ENCODE peak calls at places on chromosomes 13 and 19, in six cellular contexts. T is MG63, D is adipocyte, F is testis, Z is astrocyte of the spinal cord, M is suprapubic skin. I is an unnamed sample.
A peak's percentile ranks its signal among the peaks of the same experiment; 100 is the strongest.

GRCh38 chr13:37068962-37069361 is 9.5 kb upstream of the SUPT20H start:
- DNase-seq in F (no peak), M (no peak), T (no peak), Z (peak; percentile 16), D (peak; percentile 60), I (no peak)

GRCh38 chr19:18807861-18808331 is 16.8 kb upstream of the COMP start:
- DNase-seq in T (no peak), F (no peak), M (peak; percentile 74), D (no peak), Z (no peak), I (no peak)

GRCh38 chr13:77176350-77176749 is 149.4 kb upstream of the FBXL3 start:
- DNase-seq in Z (peak; percentile 71), D (peak; percentile 36), M (no peak), F (no peak), T (no peak), I (no peak)

GRCh38 chr13:20159646-20160345 is 1.1 kb downstream of the GJA3 start:
- DNase-seq in F (no peak), Z (peak; percentile 21), M (no peak), T (no peak), D (peak; percentile 46), I (no peak)

GRCh38 chr13:99572131-99572530 is 70.9 kb downstream of the TM9SF2 start:
- DNase-seq in D (peak; percentile 80), T (no peak), Z (no peak), M (no peak), F (no peak), I (peak; percentile 76)

GRCh38 chr19:54164369-54165068 is 5.0 kb upstream of the LENG1 start:
- DNase-seq in F (peak; percentile 65), T (no peak), M (no peak), D (peak; percentile 80), Z (no peak), I (no peak)

GRCh38 chr19:17260842-17261325 is 3.7 kb downstream of the USHBP1 start:
- DNase-seq in Z (peak; percentile 62), M (peak; percentile 88), D (peak; percentile 59), F (peak; percentile 82), T (peak; percentile 83), I (no peak)

GRCh38 chr19:56839665-56840451 is 668 bp downstream of the PEG3 start:
- DNase-seq in Z (no peak), F (peak; percentile 98), T (no peak), D (peak; percentile 26), M (peak; percentile 95), I (no peak)

GRCh38 chr19:40216777-40217026 is 1.5 kb downstream of the TTC9B start:
- DNase-seq in F (no peak), M (no peak), D (no peak), T (no peak), Z (no peak), I (no peak)

GRCh38 chr19:1079566-1080111 is 12.7 kb downstream of the ARHGAP45 start:
- DNase-seq in F (no peak), D (no peak), Z (no peak), T (no peak), M (no peak), I (no peak)

GRCh38 chr13:45451282-45451681 is 13.5 kb upstream of the COG3 start:
- DNase-seq in D (no peak), M (no peak), T (no peak), F (no peak), Z (no peak), I (no peak)

DNA sequence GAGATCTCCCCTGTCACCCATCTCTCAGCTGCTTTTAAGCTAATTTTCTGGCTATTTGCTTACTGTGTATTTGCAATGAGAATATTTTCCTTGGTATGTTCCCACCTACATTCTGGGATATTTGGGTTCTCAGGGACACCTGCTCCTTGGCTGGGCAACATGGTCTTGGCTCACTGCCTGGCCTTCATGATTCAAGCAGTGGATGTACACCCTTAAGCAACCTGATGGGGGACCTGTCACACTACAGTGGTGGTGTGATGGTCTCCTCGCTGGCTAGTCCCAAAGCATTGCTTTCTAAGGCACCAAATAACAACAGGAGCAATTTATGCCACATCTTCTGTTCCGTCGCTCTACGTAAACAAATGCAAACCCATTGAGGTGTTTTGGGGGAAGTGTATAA is 35.3 kb upstream of the RFC3 start:
- DNase-seq in D (no peak), Z (no peak), M (no peak), T (no peak), F (no peak), I (no peak)
- H3K4me3 ChIP-seq in D (no peak overlapping the region), Z (no peak overlapping the region), M (no peak overlapping the region), T (no peak overlapping the region), F (no peak overlapping the region), I (no peak overlapping the region)

GRCh38 chr19:12680034-12680433 is 1.6 kb downstream of the DHPS start:
- DNase-seq in Z (no peak), M (no peak), T (no peak), F (no peak), D (no peak), I (no peak)
- H3K4me3 ChIP-seq in Z (no peak overlapping the region), M (no peak overlapping the region), T (no peak overlapping the region), F (no peak overlapping the region), D (no peak overlapping the region), I (no peak overlapping the region)

GRCh38 chr13:50615234-50615633 is 228.3 kb downstream of the DLEU7 start:
- DNase-seq in T (no peak), M (no peak), F (no peak), D (no peak), Z (no peak), I (no peak)
- H3K4me3 ChIP-seq in T (no peak overlapping the region), M (no peak overlapping the region), F (no peak overlapping the region), D (no peak overlapping the region), Z (no peak overlapping the region), I (no peak overlapping the region)

DNA sequence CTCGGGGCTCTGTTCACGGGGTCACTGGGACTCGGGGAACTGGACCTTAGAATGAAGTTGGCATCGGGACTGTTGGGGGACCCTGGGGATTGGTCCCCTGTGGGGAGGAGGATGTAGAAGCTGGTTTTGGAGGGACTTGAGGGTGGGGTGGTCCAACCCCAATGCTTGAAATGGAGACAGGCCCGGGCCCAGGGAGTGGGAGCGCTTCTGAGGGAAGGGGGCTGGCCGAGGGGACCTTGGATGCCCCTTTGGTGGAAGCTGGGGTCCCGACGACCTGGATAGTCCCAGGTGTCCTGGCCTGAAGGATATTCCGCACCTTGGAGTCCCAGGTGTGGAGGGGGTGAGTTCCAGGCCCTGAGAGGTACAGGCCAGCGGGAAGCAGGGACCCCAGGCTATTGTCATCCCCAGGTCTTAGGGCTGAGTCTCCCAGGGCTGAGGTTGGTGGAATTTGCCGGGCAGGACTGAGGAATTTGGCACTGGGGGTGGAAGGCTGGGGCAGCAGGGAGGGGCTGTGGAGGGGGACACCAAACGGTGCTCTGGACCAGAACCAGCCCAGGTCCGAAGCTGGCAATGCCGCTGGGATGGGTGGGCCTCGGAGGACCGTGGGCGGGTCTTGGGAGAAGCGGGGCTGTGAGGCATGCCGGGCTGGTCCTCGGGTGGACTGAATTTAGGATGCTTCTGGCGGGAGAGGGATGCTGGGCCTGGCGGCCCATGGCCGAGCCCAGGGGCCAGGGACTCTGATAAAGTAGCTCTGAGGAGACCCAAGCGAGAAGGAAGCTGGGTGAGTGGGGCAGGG is 1.8 kb downstream of the HDGFL2 start:
- DNase-seq in F (no peak), M (peak; percentile 66), T (no peak), Z (no peak), D (peak; percentile 57), I (no peak)
- H3K4me3 ChIP-seq in F (peak overlapping the region; percentile 28), M (peak overlapping the region; percentile 96), T (no peak overlapping the region), Z (peak overlapping the region; percentile 86), D (peak overlapping the region; percentile 87), I (peak overlapping the region; percentile 81)

I was measured in epithelial cell of proximal tubule.